ENCODE peak calls at places on chromosomes 13 and 19, in eight cellular contexts. L, C, P, M, A, H, W and V are unnamed samples.

GRCh38 chr13:32426191-32426980 is 1.5 kb downstream of the N4BP2L1 start:
- DNase-seq in L (peak; percentile 8), C (peak; percentile 80), P (peak; percentile 41), M (peak; percentile 29), A (peak; percentile 91), H (peak; percentile 44), W (no peak), V (peak; percentile 40)

GRCh38 chr13:95644611-95645052 is at the start of gene DZIP1:
- DNase-seq in L (no peak), C (no peak), P (peak; percentile 81), M (no peak), A (peak; percentile 28), H (no peak), W (no peak), V (no peak)

GRCh38 chr13:27920677-27921420 is 1.0 kb downstream of the PDX1 start:
- DNase-seq in L (no peak), C (no peak), P (peak; percentile 47), M (no peak), A (no peak), H (no peak), W (peak; percentile 66), V (no peak)

GRCh38 chr19:37329686-37330085 is 41.2 kb upstream of the ZNF527 start:
- DNase-seq in L (no peak), C (peak; percentile 46), P (no peak), M (no peak), A (no peak), H (no peak), W (no peak), V (no peak)

GRCh38 chr13:71866173-71867091 is 572 bp downstream of the DACH1 start:
- DNase-seq in L (no peak), C (no peak), P (peak; percentile 2), M (no peak), A (peak; percentile 2), H (no peak), W (peak; percentile 69), V (peak; percentile 21)

GRCh38 chr19:17581211-17581874 is 25.9 kb downstream of the COLGALT1 start:
- DNase-seq in L (no peak), C (no peak), P (no peak), M (no peak), A (no peak), H (no peak), W (no peak), V (no peak)

GRCh38 chr13:33927315-33927714 is 109.4 kb downstream of the RFC3 start:
- DNase-seq in L (no peak), C (no peak), P (no peak), M (no peak), A (no peak), H (no peak), W (no peak), V (no peak)

GRCh38 chr19:9406798-9407352 is 28.5 kb downstream of the ZNF266 start:
- DNase-seq in L (peak; percentile 43), C (no peak), P (peak; percentile 83), M (peak; percentile 32), A (peak; percentile 56), H (peak; percentile 41), W (no peak), V (peak; percentile 19)

GRCh38 chr19:38892841-38893240 is 6.6 kb downstream of the SIRT2 start:
- DNase-seq in L (no peak), C (no peak), P (no peak), M (no peak), A (no peak), H (no peak), W (no peak), V (no peak)

GRCh38 chr19:39645800-39646411 is 9.8 kb upstream of the LGALS16 start:
- DNase-seq in L (peak; percentile 3), C (peak; percentile 81), P (no peak), M (no peak), A (peak; percentile 17), H (no peak), W (peak; percentile 63), V (no peak)

GRCh38 chr13:103516009-103516795 is 450.0 kb upstream of the SLC10A2 start:
- DNase-seq in L (no peak), C (no peak), P (no peak), M (no peak), A (no peak), H (no peak), W (no peak), V (no peak)

GRCh38 chr19:46716013-46716671 is 772 bp downstream of the PRKD2 start:
- DNase-seq in L (no peak), C (peak; percentile 54), P (peak; percentile 54), M (no peak), A (peak; percentile 24), H (no peak), W (peak; percentile 77), V (no peak)

GRCh38 chr19:27974082-27974513 is 1238.9 kb downstream of the UQCRFS1 start:
- DNase-seq in L (no peak), C (peak; percentile 72), P (no peak), M (no peak), A (no peak), H (no peak), W (peak; percentile 52), V (no peak)

GRCh38 chr13:79673310-79673992 is 192.5 kb downstream of the NDFIP2 start:
- DNase-seq in L (no peak), C (no peak), P (no peak), M (no peak), A (no peak), H (no peak), W (no peak), V (no peak)

GRCh38 chr19:6226444-6227155 is 53.2 kb downstream of the MLLT1 start:
- DNase-seq in L (no peak), C (no peak), P (no peak), M (no peak), A (no peak), H (no peak), W (no peak), V (no peak)

GRCh38 chr19:53123400-53123799 is 9.3 kb downstream of the ZNF415 start:
- DNase-seq in L (no peak), C (no peak), P (no peak), M (no peak), A (no peak), H (no peak), W (no peak), V (no peak)

GRCh38 chr13:79659161-79659560 is 178.2 kb downstream of the NDFIP2 start:
- DNase-seq in L (no peak), C (no peak), P (no peak), M (no peak), A (no peak), H (no peak), W (no peak), V (no peak)

GRCh38 chr13:63435668-63436275 is 2020.1 kb upstream of the PCDH20 start:
- DNase-seq in L (no peak), C (no peak), P (peak; percentile 11), M (no peak), A (no peak), H (no peak), W (no peak), V (no peak)

GRCh38 chr13:26964278-26965057 is 203.9 kb upstream of the GPR12 start:
- DNase-seq in L (no peak), C (peak; percentile 59), P (peak; percentile 84), M (no peak), A (no peak), H (no peak), W (no peak), V (no peak)

GRCh38 chr19:51194527-51195315 is 30.2 kb upstream of the CD33 start:
- DNase-seq in L (no peak), C (no peak), P (no peak), M (no peak), A (peak; percentile 9), H (no peak), W (no peak), V (no peak)

GRCh38 chr19:23799321-23799720 is 40.6 kb upstream of the ZNF681 start:
- DNase-seq in L (no peak), C (no peak), P (no peak), M (peak; percentile 12), A (peak; percentile 72), H (peak; percentile 68), W (peak; percentile 26), V (no peak)

GRCh38 chr19:33390120-33390907 is 16.8 kb downstream of the CEBPG start:
- DNase-seq in L (no peak), C (no peak), P (no peak), M (no peak), A (no peak), H (peak; percentile 17), W (no peak), V (no peak)

GRCh38 chr13:36163809-36164308 is 32.7 kb upstream of the DCLK1 start:
- DNase-seq in L (no peak), C (no peak), P (peak; percentile 43), M (no peak), A (no peak), H (no peak), W (no peak), V (no peak)

GRCh38 chr19:34327851-34328250 is 37.1 kb upstream of the GPI start:
- DNase-seq in L (no peak), C (no peak), P (no peak), M (no peak), A (no peak), H (no peak), W (no peak), V (no peak)

GRCh38 chr19:13103961-13104847 is 1.5 kb upstream of the LYL1 start:
- DNase-seq in L (peak; percentile 60), C (peak; percentile 93), P (peak; percentile 58), M (peak; percentile 57), A (peak; percentile 69), H (peak; percentile 50), W (peak; percentile 95), V (peak; percentile 69)

GRCh38 chr19:49559928-49560327 is 20.4 kb downstream of the NOSIP start:
- DNase-seq in L (no peak), C (no peak), P (no peak), M (no peak), A (no peak), H (no peak), W (no peak), V (no peak)

GRCh38 chr13:102799544-102800144 is 725 bp downstream of the BIVM start:
- DNase-seq in L (no peak), C (no peak), P (peak; percentile 26), M (no peak), A (peak; percentile 14), H (no peak), W (no peak), V (peak; percentile 25)

GRCh38 chr19:46020819-46021125 is 2.1 kb downstream of the PGLYRP1 start:
- DNase-seq in L (no peak), C (no peak), P (no peak), M (no peak), A (no peak), H (no peak), W (no peak), V (no peak)

GRCh38 chr19:6935069-6935468 is 47.7 kb downstream of the ADGRE1 start:
- DNase-seq in L (no peak), C (no peak), P (no peak), M (no peak), A (no peak), H (no peak), W (no peak), V (no peak)

GRCh38 chr13:20960663-20961309 is 58.2 kb upstream of the XPO4 start:
- DNase-seq in L (no peak), C (no peak), P (no peak), M (no peak), A (no peak), H (no peak), W (no peak), V (no peak)

GRCh38 chr13:100490692-100491091 is 97.9 kb downstream of the GGACT start:
- DNase-seq in L (no peak), C (no peak), P (no peak), M (no peak), A (no peak), H (no peak), W (peak; percentile 58), V (no peak)

GRCh38 chr13:85772379-85772778 is 26.8 kb downstream of the SLITRK6 start:
- DNase-seq in L (no peak), C (no peak), P (peak; percentile 6), M (no peak), A (no peak), H (no peak), W (no peak), V (no peak)

GRCh38 chr13:112795277-112795676 is 105.4 kb downstream of the ATP11A start:
- DNase-seq in L (no peak), C (no peak), P (no peak), M (no peak), A (no peak), H (no peak), W (no peak), V (no peak)

GRCh38 chr13:46321494-46322225 is 65.4 kb downstream of the RUBCNL start:
- DNase-seq in L (peak; percentile 46), C (peak; percentile 83), P (peak; percentile 63), M (peak; percentile 48), A (peak; percentile 76), H (peak; percentile 72), W (peak; percentile 59), V (peak; percentile 60)